ENCODE peak calls at places on chromosomes 13 and 19, in six cellular contexts. One of them, this sample, is unnamed.

GRCh38 chr13:61654501-61654900 is 238.9 kb upstream of the PCDH20 start:
- DNase-seq in fibroblast of villous mesenchyme: no peak
- DNase-seq in AG04450: no peak
- DNase-seq in left lung: no peak
- DNase-seq in PC-3: no peak
- DNase-seq in tibial artery: no peak
- DNase-seq in this sample: peak

GRCh38 chr19:9850235-9850959 is 15.3 kb downstream of the PIN1 start:
- DNase-seq in fibroblast of villous mesenchyme: no peak
- DNase-seq in AG04450: no peak
- DNase-seq in left lung: no peak
- DNase-seq in PC-3: no peak
- DNase-seq in tibial artery: no peak
- DNase-seq in this sample: no peak

GRCh38 chr19:51339313-51339686 is 2.6 kb downstream of the VSIG10L start:
- DNase-seq in fibroblast of villous mesenchyme: no peak
- DNase-seq in AG04450: no peak
- DNase-seq in left lung: no peak
- DNase-seq in PC-3: no peak
- DNase-seq in tibial artery: peak
- DNase-seq in this sample: no peak

GRCh38 chr19:54707932-54708331 is 16.3 kb upstream of the KIR3DL3 start:
- DNase-seq in fibroblast of villous mesenchyme: no peak
- DNase-seq in AG04450: no peak
- DNase-seq in left lung: no peak
- DNase-seq in PC-3: no peak
- DNase-seq in tibial artery: no peak
- DNase-seq in this sample: no peak

GRCh38 chr13:114068723-114069322 is 63.6 kb downstream of the RASA3 start:
- DNase-seq in fibroblast of villous mesenchyme: peak
- DNase-seq in AG04450: peak
- DNase-seq in left lung: peak
- DNase-seq in PC-3: no peak
- DNase-seq in tibial artery: peak
- DNase-seq in this sample: peak

GRCh38 chr19:34838753-34839431 is 65.9 kb upstream of the ZNF599 start:
- DNase-seq in fibroblast of villous mesenchyme: no peak
- DNase-seq in AG04450: no peak
- DNase-seq in left lung: no peak
- DNase-seq in PC-3: no peak
- DNase-seq in tibial artery: no peak
- DNase-seq in this sample: peak

GRCh38 chr13:37495046-37495445 is 103.5 kb downstream of the POSTN start:
- DNase-seq in fibroblast of villous mesenchyme: no peak
- DNase-seq in AG04450: no peak
- DNase-seq in left lung: no peak
- DNase-seq in PC-3: peak
- DNase-seq in tibial artery: no peak
- DNase-seq in this sample: peak

GRCh38 chr19:3343619-3344502 is 22.5 kb upstream of the NFIC start:
- DNase-seq in fibroblast of villous mesenchyme: peak
- DNase-seq in AG04450: no peak
- DNase-seq in left lung: peak
- DNase-seq in PC-3: peak
- DNase-seq in tibial artery: peak
- DNase-seq in this sample: peak

GRCh38 chr19:10884273-10884672 is 12.9 kb downstream of the CARM1 start:
- DNase-seq in fibroblast of villous mesenchyme: peak
- DNase-seq in AG04450: no peak
- DNase-seq in left lung: no peak
- DNase-seq in PC-3: peak
- DNase-seq in tibial artery: no peak
- DNase-seq in this sample: peak

GRCh38 chr13:32423592-32423991 is 4.3 kb downstream of the N4BP2L1 start:
- DNase-seq in fibroblast of villous mesenchyme: no peak
- DNase-seq in AG04450: no peak
- DNase-seq in left lung: no peak
- DNase-seq in PC-3: no peak
- DNase-seq in tibial artery: no peak
- DNase-seq in this sample: no peak

GRCh38 chr19:49409441-49410029 is 13.7 kb downstream of the PTH2 start:
- DNase-seq in fibroblast of villous mesenchyme: no peak
- DNase-seq in AG04450: no peak
- DNase-seq in left lung: no peak
- DNase-seq in PC-3: no peak
- DNase-seq in tibial artery: no peak
- DNase-seq in this sample: no peak

GRCh38 chr19:47274891-47275865 is 493 bp downstream of the INAFM1 start:
- DNase-seq in fibroblast of villous mesenchyme: no peak
- DNase-seq in AG04450: no peak
- DNase-seq in left lung: peak
- DNase-seq in PC-3: peak
- DNase-seq in tibial artery: peak
- DNase-seq in this sample: peak

GRCh38 chr19:33293255-33294057 is 8.9 kb downstream of the CEBPA start:
- DNase-seq in fibroblast of villous mesenchyme: peak
- DNase-seq in AG04450: peak
- DNase-seq in left lung: no peak
- DNase-seq in PC-3: peak
- DNase-seq in tibial artery: no peak
- DNase-seq in this sample: peak

GRCh38 chr13:113955691-113956090 is 18.2 kb downstream of the C13orf46 start:
- DNase-seq in fibroblast of villous mesenchyme: no peak
- DNase-seq in AG04450: no peak
- DNase-seq in left lung: no peak
- DNase-seq in PC-3: no peak
- DNase-seq in tibial artery: no peak
- DNase-seq in this sample: no peak

GRCh38 chr19:50303558-50303957 is 25.6 kb downstream of the KCNC3 start:
- DNase-seq in fibroblast of villous mesenchyme: no peak
- DNase-seq in AG04450: no peak
- DNase-seq in left lung: no peak
- DNase-seq in PC-3: no peak
- DNase-seq in tibial artery: no peak
- DNase-seq in this sample: no peak

GRCh38 chr19:58538257-58539168 is 5.4 kb upstream of the TRIM28 start:
- DNase-seq in fibroblast of villous mesenchyme: no peak
- DNase-seq in AG04450: no peak
- DNase-seq in left lung: no peak
- DNase-seq in PC-3: no peak
- DNase-seq in tibial artery: no peak
- DNase-seq in this sample: peak

GRCh38 chr13:51681037-51681678 is 96.9 kb downstream of the WDFY2 start:
- DNase-seq in fibroblast of villous mesenchyme: peak
- DNase-seq in AG04450: peak
- DNase-seq in left lung: no peak
- DNase-seq in PC-3: peak
- DNase-seq in tibial artery: no peak
- DNase-seq in this sample: peak

GRCh38 chr19:13850910-13851753 is 25.8 kb upstream of the NANOS3 start:
- DNase-seq in fibroblast of villous mesenchyme: peak
- DNase-seq in AG04450: peak
- DNase-seq in left lung: peak
- DNase-seq in PC-3: peak
- DNase-seq in tibial artery: peak
- DNase-seq in this sample: peak

GRCh38 chr19:53977991-53978731 is 13.3 kb upstream of the CACNG6 start:
- DNase-seq in fibroblast of villous mesenchyme: peak
- DNase-seq in AG04450: peak
- DNase-seq in left lung: peak
- DNase-seq in PC-3: peak
- DNase-seq in tibial artery: no peak
- DNase-seq in this sample: peak

GRCh38 chr13:30884543-30884942 is 21.5 kb upstream of the MEDAG start:
- DNase-seq in fibroblast of villous mesenchyme: no peak
- DNase-seq in AG04450: no peak
- DNase-seq in left lung: no peak
- DNase-seq in PC-3: no peak
- DNase-seq in tibial artery: no peak
- DNase-seq in this sample: no peak

GRCh38 chr13:23630349-23631093 is 60.3 kb downstream of the TNFRSF19 start:
- DNase-seq in fibroblast of villous mesenchyme: no peak
- DNase-seq in AG04450: no peak
- DNase-seq in left lung: no peak
- DNase-seq in PC-3: no peak
- DNase-seq in tibial artery: no peak
- DNase-seq in this sample: no peak

GRCh38 chr19:28485300-28485699 is 727.7 kb downstream of the UQCRFS1 start:
- DNase-seq in fibroblast of villous mesenchyme: no peak
- DNase-seq in AG04450: no peak
- DNase-seq in left lung: peak
- DNase-seq in PC-3: no peak
- DNase-seq in tibial artery: no peak
- DNase-seq in this sample: no peak

GRCh38 chr13:113404723-113405471 is 41.0 kb upstream of the GRTP1 start:
- DNase-seq in fibroblast of villous mesenchyme: no peak
- DNase-seq in AG04450: no peak
- DNase-seq in left lung: no peak
- DNase-seq in PC-3: no peak
- DNase-seq in tibial artery: peak
- DNase-seq in this sample: no peak

GRCh38 chr19:33691736-33692135 is 70.0 kb downstream of the CHST8 start:
- DNase-seq in fibroblast of villous mesenchyme: no peak
- DNase-seq in AG04450: no peak
- DNase-seq in left lung: no peak
- DNase-seq in PC-3: no peak
- DNase-seq in tibial artery: peak
- DNase-seq in this sample: no peak

DNA sequence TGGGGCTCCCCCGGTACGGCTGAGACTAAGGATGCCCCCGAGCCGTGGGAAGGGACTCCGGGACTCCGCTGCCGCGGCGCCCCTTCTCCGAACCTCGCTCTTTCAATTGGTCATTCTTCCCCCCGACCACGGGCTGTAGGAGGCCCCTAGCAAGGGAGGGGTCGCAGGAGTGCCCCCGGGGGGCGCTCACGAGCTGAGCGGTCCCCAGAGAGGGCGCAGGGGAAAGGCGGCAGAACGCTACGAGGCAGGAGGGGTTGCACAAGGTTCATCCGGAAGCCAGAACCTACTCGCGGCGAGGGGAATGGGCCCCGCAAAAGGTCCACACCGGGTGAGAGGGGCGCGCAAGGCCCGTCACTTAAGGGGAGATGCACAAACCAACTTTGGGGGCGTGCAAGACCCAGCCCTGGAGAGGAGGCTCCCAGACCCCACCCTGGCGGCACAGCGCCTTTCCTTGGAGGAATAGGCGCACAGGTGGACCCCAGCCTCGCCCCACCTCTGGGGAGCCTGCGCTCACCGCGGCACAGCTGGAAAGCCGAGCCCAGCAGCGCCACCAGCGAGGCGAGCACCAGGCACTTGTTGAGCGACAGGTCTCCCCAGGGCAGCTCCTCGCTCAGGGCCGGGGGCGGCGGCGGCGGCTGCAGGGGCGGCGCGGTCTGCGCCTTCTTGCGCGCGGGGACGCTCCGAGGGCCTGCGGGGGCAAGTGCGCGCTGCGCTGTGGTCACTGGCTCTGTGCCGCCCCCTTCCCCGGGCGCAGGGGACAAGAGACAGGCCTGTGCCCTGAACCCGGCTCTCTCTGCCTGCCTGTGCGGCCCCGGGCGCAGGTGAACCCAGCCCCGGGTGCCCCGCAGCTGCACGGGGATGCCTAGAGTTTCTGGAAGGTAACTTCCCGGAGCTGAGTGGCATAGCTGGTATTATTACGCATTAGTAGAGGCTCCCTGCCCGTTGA is 2.8 kb downstream of the JSRP1 start:
- DNase-seq in fibroblast of villous mesenchyme: no peak
- DNase-seq in AG04450: no peak
- DNase-seq in left lung: no peak
- DNase-seq in PC-3: no peak
- DNase-seq in tibial artery: no peak
- DNase-seq in this sample: no peak
- H3K4me3 ChIP-seq in fibroblast of villous mesenchyme: no peak
- H3K4me3 ChIP-seq in AG04450: no peak
- H3K4me3 ChIP-seq in left lung: peak
- H3K4me3 ChIP-seq in PC-3: no peak
- H3K4me3 ChIP-seq in tibial artery: no peak
- H3K4me3 ChIP-seq in this sample: no peak

GRCh38 chr19:19386373-19386869 is 19.1 kb upstream of the GATAD2A start:
- DNase-seq in fibroblast of villous mesenchyme: no peak
- DNase-seq in AG04450: no peak
- DNase-seq in left lung: no peak
- DNase-seq in PC-3: no peak
- DNase-seq in tibial artery: no peak
- DNase-seq in this sample: no peak
- TF ChIP-seq CTCF in fibroblast of villous mesenchyme: peak
- TF ChIP-seq CTCF in AG04450: peak
- TF ChIP-seq CTCF in left lung: no peak
- TF ChIP-seq CTCF in PC-3: peak
- TF ChIP-seq CTCF in tibial artery: no peak
- TF ChIP-seq CTCF in this sample: peak

DNA sequence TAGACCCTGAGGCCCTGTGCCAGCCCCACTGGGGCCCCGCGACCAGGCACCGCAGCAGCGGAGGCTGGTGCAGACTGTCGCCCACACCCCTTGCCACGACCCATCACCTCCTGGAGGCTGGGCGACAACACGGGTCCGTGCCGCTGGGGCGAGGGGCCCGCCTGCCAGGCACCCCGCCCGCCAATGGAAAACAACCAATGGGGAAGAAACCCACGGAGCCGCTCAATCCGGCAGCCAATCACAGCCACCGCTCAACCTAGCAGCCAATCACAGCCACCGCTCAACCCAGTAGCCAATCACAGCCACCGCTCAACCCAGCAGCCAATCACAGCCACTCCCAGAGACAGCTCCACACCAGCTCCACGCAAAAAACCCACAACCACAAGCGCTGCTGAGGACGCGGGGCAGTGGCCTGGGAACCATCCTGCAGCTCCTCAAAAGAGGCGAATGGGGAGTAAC is 29.7 kb downstream of the GPX4 start:
- DNase-seq in fibroblast of villous mesenchyme: peak
- DNase-seq in AG04450: no peak
- DNase-seq in left lung: no peak
- DNase-seq in PC-3: no peak
- DNase-seq in tibial artery: no peak
- DNase-seq in this sample: no peak
- H3K4me3 ChIP-seq in fibroblast of villous mesenchyme: no peak
- H3K4me3 ChIP-seq in AG04450: no peak
- H3K4me3 ChIP-seq in left lung: peak
- H3K4me3 ChIP-seq in PC-3: no peak
- H3K4me3 ChIP-seq in tibial artery: no peak
- H3K4me3 ChIP-seq in this sample: no peak

GRCh38 chr13:97751477-97751876 is 202.0 kb upstream of the IPO5 start:
- DNase-seq in fibroblast of villous mesenchyme: no peak
- DNase-seq in AG04450: no peak
- DNase-seq in left lung: no peak
- DNase-seq in PC-3: no peak
- DNase-seq in tibial artery: no peak
- DNase-seq in this sample: no peak

GRCh38 chr13:97757807-97758206 is 195.7 kb upstream of the IPO5 start:
- DNase-seq in fibroblast of villous mesenchyme: peak
- DNase-seq in AG04450: no peak
- DNase-seq in left lung: no peak
- DNase-seq in PC-3: no peak
- DNase-seq in tibial artery: peak
- DNase-seq in this sample: peak

GRCh38 chr13:97753942-97754670 is 199.4 kb upstream of the IPO5 start:
- DNase-seq in fibroblast of villous mesenchyme: no peak
- DNase-seq in AG04450: no peak
- DNase-seq in left lung: no peak
- DNase-seq in PC-3: no peak
- DNase-seq in tibial artery: no peak
- DNase-seq in this sample: no peak

GRCh38 chr13:97749174-97749573 is 204.3 kb upstream of the IPO5 start:
- DNase-seq in fibroblast of villous mesenchyme: peak
- DNase-seq in AG04450: no peak
- DNase-seq in left lung: no peak
- DNase-seq in PC-3: peak
- DNase-seq in tibial artery: no peak
- DNase-seq in this sample: peak

GRCh38 chr13:97753269-97753668 is 200.2 kb upstream of the IPO5 start:
- DNase-seq in fibroblast of villous mesenchyme: no peak
- DNase-seq in AG04450: no peak
- DNase-seq in left lung: no peak
- DNase-seq in PC-3: no peak
- DNase-seq in tibial artery: no peak
- DNase-seq in this sample: no peak
- TF ChIP-seq CTCF in fibroblast of villous mesenchyme: no peak
- TF ChIP-seq CTCF in AG04450: no peak
- TF ChIP-seq CTCF in left lung: no peak
- TF ChIP-seq CTCF in PC-3: no peak
- TF ChIP-seq CTCF in tibial artery: no peak
- TF ChIP-seq CTCF in this sample: no peak